ENCODE peak calls at places on chromosomes 12 and 14, in nine cellular contexts. K is endodermal cell; U is activated naive CD4-positive, alpha-beta T cell; Z is left ventricle myocardium inferior; W is stimulated activated naive CD4-positive, alpha-beta T cell; G is adrenal gland; E is activated CD4-positive, alpha-beta T cell treated with anti-CD3 and anti-CD28 coated beads, Interleukin-2, amount 50 U/mL, for 48 hours; R is HuH-7; I is osteocyte. M is an unnamed sample.

GRCh38 chr12:113443030-113443539 is 20.9 kb downstream of the SDSL start:
- DNase-seq in R (no peak), W (no peak), Z (no peak), I (no peak), U (no peak), K (no peak), G (no peak), E (no peak), M (no peak)

GRCh38 chr14:69260979-69261605 is 1.1 kb downstream of the GALNT16 start:
- DNase-seq in Z (peak; percentile 50), W (no peak), E (peak; percentile 51), U (no peak), K (peak; percentile 90), I (no peak), G (peak; percentile 33), R (peak; percentile 84), M (no peak)

GRCh38 chr14:95072310-95072709 is 85.0 kb downstream of the DICER1 start:
- DNase-seq in W (no peak), E (no peak), Z (no peak), I (no peak), R (no peak), K (no peak), G (no peak), U (no peak), M (no peak)

GRCh38 chr12:96487214-96487613 is 2.2 kb upstream of the CFAP54 start:
- DNase-seq in U (no peak), R (no peak), I (no peak), E (no peak), Z (no peak), G (no peak), K (no peak), W (no peak), M (no peak)

GRCh38 chr14:104345316-104346111 is 207.1 kb downstream of the KIF26A start:
- DNase-seq in K (peak; percentile 28), W (no peak), R (no peak), E (no peak), Z (no peak), I (no peak), U (no peak), G (no peak), M (no peak)

GRCh38 chr12:42094277-42094676 is 50.4 kb downstream of the GXYLT1 start:
- DNase-seq in Z (no peak), I (no peak), K (peak; percentile 73), E (peak; percentile 5), G (peak; percentile 73), W (no peak), U (no peak), R (no peak), M (no peak)

GRCh38 chr14:105315211-105315721 is 718 bp downstream of the PACS2 start:
- DNase-seq in G (peak; percentile 54), K (peak; percentile 83), W (peak; percentile 54), E (peak; percentile 33), U (peak; percentile 19), Z (no peak), I (no peak), R (no peak), M (no peak)

GRCh38 chr12:113463746-113464743 is 7.6 kb downstream of the LHX5 start:
- DNase-seq in G (no peak), Z (no peak), R (no peak), K (peak; percentile 84), U (no peak), I (no peak), E (no peak), W (no peak), M (no peak)

GRCh38 chr12:120879102-120879501 is 25.1 kb downstream of the SPPL3 start:
- DNase-seq in I (no peak), W (no peak), E (no peak), U (no peak), G (no peak), R (no peak), K (no peak), Z (no peak), M (no peak)

GRCh38 chr12:50579757-50580267 is 75.0 kb downstream of the DIP2B start:
- DNase-seq in E (no peak), W (no peak), G (no peak), Z (no peak), U (no peak), R (no peak), I (no peak), K (no peak), M (no peak)

GRCh38 chr14:99515301-99516155 is 34.3 kb downstream of the CCNK start:
- DNase-seq in G (no peak), U (no peak), Z (peak; percentile 13), I (no peak), K (no peak), W (no peak), R (no peak), E (no peak), M (no peak)

GRCh38 chr14:102893452-102893851 is 29.0 kb upstream of the AMN start:
- DNase-seq in E (no peak), Z (peak; percentile 32), U (no peak), I (no peak), G (peak; percentile 41), K (no peak), R (no peak), W (no peak), M (no peak)

GRCh38 chr14:77027538-77028383 is 747 bp downstream of the IRF2BPL start:
- DNase-seq in G (peak; percentile 79), R (no peak), I (peak; percentile 94), W (peak; percentile 66), E (peak; percentile 61), U (peak; percentile 69), K (peak; percentile 79), Z (peak; percentile 76), M (peak; percentile 81)

GRCh38 chr12:14693116-14693515 is 3.3 kb downstream of the GUCY2C start:
- DNase-seq in U (no peak), R (no peak), G (no peak), W (no peak), Z (no peak), I (no peak), K (no peak), E (no peak), M (no peak)

GRCh38 chr12:60173213-60174170 is 577.7 kb downstream of the SLC16A7 start:
- DNase-seq in Z (no peak), W (no peak), K (no peak), E (no peak), U (no peak), R (no peak), G (no peak), I (no peak), M (no peak)

GRCh38 chr12:3336606-3337311 is 154.2 kb upstream of the PRMT8 start:
- DNase-seq in K (no peak), Z (no peak), I (no peak), U (no peak), G (no peak), W (no peak), E (no peak), R (no peak), M (peak; percentile 66)

GRCh38 chr14:64971890-64972785 is at the start of gene RAB15:
- DNase-seq in E (peak; percentile 39), K (peak; percentile 73), G (peak; percentile 45), R (no peak), I (no peak), W (peak; percentile 14), Z (peak; percentile 39), U (no peak), M (no peak)

GRCh38 chr14:89899917-89900680 is 54.4 kb downstream of the EFCAB11 start:
- DNase-seq in U (no peak), G (peak; percentile 14), K (no peak), I (no peak), E (no peak), Z (no peak), R (peak; percentile 48), W (no peak), M (peak; percentile 32)

GRCh38 chr14:78933948-78934524 is 763.9 kb downstream of the NRXN3 start:
- DNase-seq in G (no peak), K (no peak), U (no peak), R (peak; percentile 15), I (no peak), E (no peak), Z (no peak), W (no peak), M (no peak)

GRCh38 chr14:50113381-50113811 is 3.0 kb downstream of the VCPKMT start:
- DNase-seq in G (no peak), R (no peak), Z (no peak), U (no peak), K (no peak), E (no peak), W (no peak), I (no peak), M (no peak)

GRCh38 chr14:54890794-54891193 is 11.8 kb downstream of the GCH1 start:
- DNase-seq in I (no peak), K (no peak), E (no peak), Z (no peak), W (no peak), U (no peak), G (no peak), R (no peak), M (no peak)

GRCh38 chr12:114015851-114016250 is 49.7 kb upstream of the RBM19 start:
- DNase-seq in W (no peak), U (no peak), R (no peak), Z (no peak), E (no peak), G (no peak), K (peak; percentile 76), I (no peak), M (no peak)

GRCh38 chr14:99947695-99948094 is 117.5 kb upstream of the EVL start:
- DNase-seq in Z (no peak), I (no peak), R (no peak), K (no peak), W (no peak), E (no peak), G (peak; percentile 38), U (no peak), M (no peak)

GRCh38 chr12:83142914-83143313 is 456.2 kb downstream of the TMTC2 start:
- DNase-seq in G (no peak), U (no peak), Z (no peak), E (no peak), R (no peak), I (no peak), K (no peak), W (no peak), M (no peak)

GRCh38 chr14:50303744-50304471 is 8.1 kb downstream of the L2HGDH start:
- DNase-seq in I (no peak), R (peak; percentile 49), E (no peak), Z (peak; percentile 17), K (no peak), G (peak; percentile 44), U (no peak), W (no peak), M (no peak)

GRCh38 chr12:31234955-31235867 is 90.7 kb downstream of the SINHCAF start:
- DNase-seq in R (peak; percentile 68), Z (no peak), E (no peak), K (peak; percentile 91), W (no peak), U (no peak), G (peak; percentile 53), I (no peak), M (peak; percentile 49)

GRCh38 chr12:16526693-16527092 is 79.3 kb downstream of the LMO3 start:
- DNase-seq in W (no peak), Z (no peak), R (no peak), K (no peak), G (peak; percentile 56), E (no peak), U (no peak), I (no peak), M (no peak)

GRCh38 chr14:91873476-91874265 is 6.3 kb upstream of the TC2N start:
- DNase-seq in R (no peak), G (no peak), W (peak; percentile 88), U (peak; percentile 62), K (no peak), Z (no peak), I (no peak), E (no peak), M (no peak)

GRCh38 chr14:33655421-33655820 is 295.5 kb downstream of the EGLN3 start:
- DNase-seq in W (no peak), Z (no peak), I (no peak), K (no peak), U (no peak), G (no peak), E (no peak), R (no peak), M (no peak)

GRCh38 chr14:87013583-87013982 is 979.4 kb downstream of the GALC start:
- DNase-seq in R (no peak), Z (no peak), I (no peak), W (no peak), G (no peak), K (no peak), E (no peak), U (no peak), M (no peak)

M was measured in head of caudate nucleus.